ENCODE peak calls at places on chromosome 9, in nine cellular contexts. Z is colonic mucosa; T is mucosa of descending colon; N is aorta; F is HCT116; G is right lobe of liver; A is bronchial epithelial cell; O is CD8-positive, alpha-beta T cell; M is GM23248. Q is an unnamed sample. For H3K36me3, the result is how much of the 10 kb centered on the place peaks cover.

GRCh38 chr9:124852829-124853531 is at the start of gene WDR38:
- DNase-seq in Z (peak), T (peak), N (peak), F (peak), G (peak), A (peak), O (peak), M (peak), Q (peak)

GRCh38 chr9:112664541-112664940 is 53.4 kb downstream of the INIP start:
- DNase-seq in Z (no peak), T (no peak), N (no peak), F (no peak), G (no peak), A (no peak), O (no peak), M (peak), Q (no peak)

GRCh38 chr9:86242012-86242411 is 17.4 kb downstream of the C9orf153 start:
- DNase-seq in Z (peak), T (peak), N (no peak), F (no peak), G (no peak), A (no peak), O (no peak), M (no peak), Q (no peak)

GRCh38 chr9:120876842-120877240 is at the start of gene PHF19:
- DNase-seq in Z (no peak), T (no peak), N (peak), F (no peak), G (no peak), A (no peak), O (no peak), M (peak), Q (no peak)

GRCh38 chr9:132006657-132007370 is 72.9 kb downstream of the MED27 start:
- DNase-seq in Z (no peak), T (no peak), N (no peak), F (no peak), G (no peak), A (peak), O (no peak), M (no peak), Q (no peak)

GRCh38 chr9:90038778-90039177 is 434.0 kb downstream of the GADD45G start:
- DNase-seq in Z (no peak), T (no peak), N (no peak), F (no peak), G (no peak), A (no peak), O (no peak), M (no peak), Q (no peak)

GRCh38 chr9:21854594-21854993 is 52.2 kb downstream of the MTAP start:
- DNase-seq in Z (peak), T (peak), N (no peak), F (no peak), G (no peak), A (peak), O (no peak), M (peak), Q (no peak)

GRCh38 chr9:112360047-112360804 is 19.7 kb upstream of the HSDL2 start:
- DNase-seq in Z (no peak), T (no peak), N (no peak), F (no peak), G (no peak), A (peak), O (no peak), M (peak), Q (no peak)

GRCh38 chr9:105290401-105290800 is 46.0 kb downstream of the SLC44A1 start:
- DNase-seq in Z (no peak), T (no peak), N (no peak), F (no peak), G (no peak), A (peak), O (no peak), M (peak), Q (no peak)

GRCh38 chr9:20726144-20726543 is 42.1 kb downstream of the FOCAD start:
- DNase-seq in Z (no peak), T (no peak), N (no peak), F (no peak), G (no peak), A (peak), O (no peak), M (no peak), Q (no peak)

GRCh38 chr9:5425006-5425628 is 12.6 kb downstream of the PLGRKT start:
- DNase-seq in Z (no peak), T (no peak), N (no peak), F (no peak), G (no peak), A (peak), O (no peak), M (peak), Q (peak)

GRCh38 chr9:122860319-122861142 is 32.1 kb upstream of the PDCL start:
- DNase-seq in Z (no peak), T (no peak), N (no peak), F (no peak), G (no peak), A (peak), O (no peak), M (no peak), Q (no peak)

GRCh38 chr9:93464395-93464794 is 11.0 kb upstream of the FAM120AOS start:
- DNase-seq in Z (no peak), T (peak), N (no peak), F (no peak), G (no peak), A (no peak), O (no peak), M (no peak), Q (no peak)

GRCh38 chr9:86434039-86434726 is 80.0 kb upstream of the TUT7 start:
- DNase-seq in Z (no peak), T (peak), N (peak), F (peak), G (no peak), A (peak), O (no peak), M (peak), Q (peak)

GRCh38 chr9:113228130-113228665 is 6.9 kb downstream of the SLC31A1 start:
- DNase-seq in Z (no peak), T (no peak), N (no peak), F (no peak), G (no peak), A (no peak), O (no peak), M (no peak), Q (no peak)

GRCh38 chr9:120915854-120916495 is 10.6 kb downstream of the TRAF1 start:
- DNase-seq in Z (no peak), T (no peak), N (no peak), F (no peak), G (no peak), A (no peak), O (no peak), M (no peak), Q (no peak)

GRCh38 chr9:10855847-10856246 is 243.0 kb upstream of the PTPRD start:
- DNase-seq in Z (no peak), T (no peak), N (no peak), F (no peak), G (no peak), A (peak), O (no peak), M (peak), Q (peak)

GRCh38 chr9:91073811-91074771 is 272.5 kb downstream of the SYK start:
- DNase-seq in Z (no peak), T (no peak), N (no peak), F (no peak), G (no peak), A (no peak), O (no peak), M (no peak), Q (no peak)

GRCh38 chr9:85527331-85528015 is 214.3 kb downstream of the AGTPBP1 start:
- DNase-seq in Z (no peak), T (no peak), N (no peak), F (no peak), G (no peak), A (no peak), O (no peak), M (no peak), Q (peak)

GRCh38 chr9:126893079-126893478 is 21.5 kb upstream of the RALGPS1 start:
- DNase-seq in Z (no peak), T (no peak), N (no peak), F (peak), G (no peak), A (no peak), O (no peak), M (peak), Q (peak)

GRCh38 chr9:6564868-6565267 is 80.7 kb downstream of the GLDC start:
- DNase-seq in Z (no peak), T (no peak), N (peak), F (no peak), G (no peak), A (no peak), O (no peak), M (peak), Q (no peak)

GRCh38 chr9:112086627-112087026 is 88.5 kb downstream of the SUSD1 start:
- DNase-seq in Z (no peak), T (no peak), N (no peak), F (no peak), G (no peak), A (peak), O (no peak), M (peak), Q (no peak)

GRCh38 chr9:2321523-2322148 is 300.0 kb upstream of the VLDLR start:
- DNase-seq in Z (no peak), T (no peak), N (no peak), F (no peak), G (no peak), A (no peak), O (no peak), M (peak), Q (no peak)

DNA sequence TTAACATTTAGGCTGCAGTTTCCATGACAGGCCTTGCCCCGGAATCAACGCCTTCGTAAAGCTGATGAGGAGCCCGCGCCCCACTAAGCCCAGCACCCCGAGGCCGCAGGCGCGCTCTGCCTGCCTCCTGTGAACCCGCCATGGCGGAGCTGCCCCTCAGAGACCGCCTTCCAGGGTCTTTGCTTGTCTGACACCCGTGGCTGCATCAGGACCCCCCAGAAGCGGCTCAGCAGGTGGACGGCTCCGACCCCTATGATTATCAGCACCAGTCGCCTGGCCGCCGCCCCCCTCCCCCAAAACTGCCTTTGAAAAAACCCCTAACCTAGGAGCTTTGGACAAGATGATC is 507 bp upstream of the DPH7 start:
- DNase-seq in Z (no peak), T (no peak), N (no peak), F (no peak), G (peak), A (no peak), O (no peak), M (peak), Q (no peak)
- H3K36me3 ChIP-seq in Z (under half), T (under half), N (under half), F (under half), G (under half), A (under half), O (under half), M (under half), Q (under half)

DNA sequence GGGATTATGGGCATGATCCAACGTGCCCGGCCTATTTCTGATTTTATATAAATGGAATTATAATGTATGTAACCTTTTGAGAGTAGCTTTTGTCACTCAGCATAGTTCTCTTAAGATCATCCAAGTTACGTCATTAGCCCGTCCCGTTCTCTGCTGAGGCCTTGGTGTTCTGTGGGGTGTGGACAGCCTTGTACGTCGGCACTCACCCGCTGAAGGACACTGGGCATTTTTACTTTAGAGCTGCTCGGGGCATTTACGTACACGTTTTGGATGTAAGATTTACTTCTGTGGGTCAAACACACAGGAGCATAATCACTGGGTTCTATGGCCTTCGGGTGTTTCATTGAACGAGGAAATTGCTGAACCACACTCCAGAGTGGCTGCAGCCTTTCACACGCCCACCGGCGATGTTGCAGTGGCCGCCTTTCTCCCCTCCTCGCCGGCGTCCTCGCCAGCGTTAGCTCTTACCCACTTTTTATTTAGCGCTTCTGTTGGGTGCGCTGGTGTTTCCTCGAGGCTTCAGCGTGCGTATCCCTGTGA is 101.8 kb downstream of the EHMT1 start:
- DNase-seq in Z (no peak), T (no peak), N (no peak), F (no peak), G (no peak), A (peak), O (no peak), M (peak), Q (peak)
- H3K36me3 ChIP-seq in Z (under half), T (under half), N (under half), F (under half), G (under half), A (under half), O (under half), M (under half), Q (under half)

GRCh38 chr9:134721344-134721743 is 79.7 kb downstream of the COL5A1 start:
- DNase-seq in Z (no peak), T (no peak), N (no peak), F (no peak), G (no peak), A (no peak), O (no peak), M (no peak), Q (no peak)

GRCh38 chr9:134720136-134720753 is 78.6 kb downstream of the COL5A1 start:
- DNase-seq in Z (no peak), T (no peak), N (no peak), F (no peak), G (no peak), A (no peak), O (no peak), M (no peak), Q (no peak)

GRCh38 chr9:134720796-134721195 is 79.2 kb downstream of the COL5A1 start:
- DNase-seq in Z (no peak), T (no peak), N (no peak), F (no peak), G (no peak), A (no peak), O (no peak), M (no peak), Q (no peak)

GRCh38 chr9:134717793-134718645 is 76.4 kb downstream of the COL5A1 start:
- DNase-seq in Z (no peak), T (no peak), N (no peak), F (no peak), G (no peak), A (no peak), O (no peak), M (no peak), Q (no peak)

GRCh38 chr9:134719331-134719730 is 77.7 kb downstream of the COL5A1 start:
- DNase-seq in Z (no peak), T (no peak), N (no peak), F (no peak), G (no peak), A (no peak), O (no peak), M (no peak), Q (no peak)
- H3K36me3 ChIP-seq in Z (under half), T (under half), N (under half), F (under half), G (under half), A (under half), O (under half), M (under half), Q (under half)

GRCh38 chr9:35966433-35966832 is 8.5 kb upstream of the OR2S2 start:
- DNase-seq in Z (no peak), T (no peak), N (no peak), F (no peak), G (no peak), A (no peak), O (no peak), M (no peak), Q (no peak)
- H3K36me3 ChIP-seq in Z (under half), T (under half), N (under half), F (under half), G (under half), A (under half), O (under half), M (under half), Q (under half)

GRCh38 chr9:95477885-95478790 is 38.6 kb downstream of the PTCH1 start:
- DNase-seq in Z (no peak), T (no peak), N (no peak), F (no peak), G (no peak), A (no peak), O (no peak), M (no peak), Q (no peak)
- H3K36me3 ChIP-seq in Z (under half), T (under half), N (under half), F (under half), G (under half), A (under half), O (under half), M (under half), Q (under half)

DNA sequence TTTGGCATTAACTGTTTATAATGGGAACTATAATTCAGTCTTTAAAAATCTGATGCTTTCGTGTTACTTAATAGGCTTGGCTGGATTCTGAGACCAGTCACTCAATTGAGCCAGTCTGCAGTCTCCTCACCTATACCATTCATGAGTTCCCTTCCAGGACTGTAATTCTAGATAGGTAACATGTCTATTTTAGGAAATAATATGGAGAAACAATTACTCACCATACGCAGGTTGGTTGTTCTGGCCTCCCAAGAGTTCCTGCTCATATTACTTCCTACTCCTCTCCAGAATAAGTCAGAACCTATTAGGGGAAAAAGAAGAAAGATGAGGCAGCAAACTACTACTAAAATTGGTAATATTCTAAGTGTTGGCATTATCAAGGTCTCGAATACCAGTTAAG is 4.5 kb upstream of the IARS1 start:
- DNase-seq in Z (no peak), T (no peak), N (no peak), F (no peak), G (no peak), A (peak), O (no peak), M (no peak), Q (no peak)
- H3K36me3 ChIP-seq in Z (under half), T (under half), N (under half), F (under half), G (under half), A (under half), O (under half), M (half or more), Q (under half)

GRCh38 chr9:72923077-72923476 is 29.8 kb downstream of the ALDH1A1 start:
- DNase-seq in Z (no peak), T (no peak), N (no peak), F (no peak), G (no peak), A (no peak), O (no peak), M (no peak), Q (no peak)
- H3K36me3 ChIP-seq in Z (under half), T (under half), N (under half), F (under half), G (under half), A (under half), O (under half), M (under half), Q (under half)

GRCh38 chr9:98218562-98219363 is 26.3 kb upstream of the CORO2A start:
- DNase-seq in Z (no peak), T (no peak), N (peak), F (no peak), G (peak), A (peak), O (no peak), M (no peak), Q (peak)
- H3K36me3 ChIP-seq in Z (under half), T (under half), N (under half), F (under half), G (under half), A (half or more), O (under half), M (under half), Q (under half)

GRCh38 chr9:110555971-110556370 is 23.6 kb downstream of the SVEP1 start:
- DNase-seq in Z (peak), T (peak), N (peak), F (no peak), G (peak), A (peak), O (no peak), M (peak), Q (no peak)
- H3K36me3 ChIP-seq in Z (under half), T (under half), N (under half), F (under half), G (under half), A (under half), O (under half), M (under half), Q (under half)

Q was measured in H7.